ENCODE peak calls at places on chromosomes 6 and 20, in six cellular contexts. W is GM12878, M is vagina, Q is HuH-7.5, I is NCI-H1105 treated with DMSO at 0.1 percent for 48 hours, D is SW480. G is an unnamed sample.
A peak's percentile ranks its signal among the peaks of the same experiment; 100 is the strongest.

GRCh38 chr6:154399097-154399496 is 42.5 kb upstream of the IPCEF1 start:
- DNase-seq in W (no peak), M (no peak), Q (no peak), I (no peak), D (no peak), G (no peak)

GRCh38 chr20:20711413-20711812 is 1.0 kb downstream of the RALGAPA2 start:
- DNase-seq in W (no peak), M (peak; percentile 83), Q (peak; percentile 22), I (peak; percentile 46), D (peak; percentile 49), G (no peak)

GRCh38 chr6:1724124-1724523 is 114.4 kb downstream of the FOXC1 start:
- DNase-seq in W (no peak), M (no peak), Q (no peak), I (peak; percentile 91), D (peak; percentile 17), G (no peak)

GRCh38 chr6:43144879-43145278 is 26.2 kb upstream of the SRF start:
- DNase-seq in W (no peak), M (no peak), Q (no peak), I (no peak), D (no peak), G (no peak)

GRCh38 chr20:25280574-25281535 is 33.0 kb downstream of the PYGB start:
- DNase-seq in W (no peak), M (no peak), Q (no peak), I (no peak), D (no peak), G (no peak)

GRCh38 chr20:46246527-46246926 is 61.8 kb downstream of the CDH22 start:
- DNase-seq in W (no peak), M (no peak), Q (no peak), I (no peak), D (no peak), G (no peak)

GRCh38 chr6:143696327-143697000 is 18.7 kb downstream of the PHACTR2 start:
- DNase-seq in W (no peak), M (no peak), Q (no peak), I (no peak), D (no peak), G (no peak)

GRCh38 chr20:34716921-34717229 is 12.7 kb downstream of the TP53INP2 start:
- DNase-seq in W (no peak), M (no peak), Q (no peak), I (no peak), D (no peak), G (no peak)

GRCh38 chr6:125866433-125866832 is 75.7 kb downstream of the NCOA7 start:
- DNase-seq in W (no peak), M (no peak), Q (no peak), I (no peak), D (no peak), G (no peak)

GRCh38 chr6:101001012-101001411 is 119.9 kb upstream of the ASCC3 start:
- DNase-seq in W (no peak), M (no peak), Q (no peak), I (no peak), D (no peak), G (no peak)

GRCh38 chr6:133895573-133896343 is 6.8 kb downstream of the TCF21 start:
- DNase-seq in W (no peak), M (no peak), Q (no peak), I (no peak), D (peak; percentile 1), G (no peak)

GRCh38 chr6:123810948-123811347 is 7.3 kb downstream of the NKAIN2 start:
- DNase-seq in W (no peak), M (no peak), Q (no peak), I (no peak), D (no peak), G (no peak)

GRCh38 chr20:1041845-1042390 is 39.8 kb upstream of the RSPO4 start:
- DNase-seq in W (no peak), M (no peak), Q (no peak), I (no peak), D (peak; percentile 86), G (no peak)

GRCh38 chr6:3292431-3293197 is 33.9 kb downstream of the PSMG4 start:
- DNase-seq in W (no peak), M (no peak), Q (no peak), I (no peak), D (no peak), G (no peak)

G was measured in AG08396.